ENCODE peak calls at places on chromosomes 13 and 19, in nine cellular contexts. A is IMR-90, O is ascending aorta, I is left ventricle myocardium inferior, S is right atrium auricular region, J is AG10803, X is PC-3, Y is AG04450, F is suprapubic skin. H is an unnamed sample.

GRCh38 chr19:55305491-55305890 is 19.6 kb downstream of the TMEM150B start:
- DNase-seq in A (no peak), O (no peak), I (no peak), S (no peak), J (peak), X (peak), Y (no peak), F (no peak), H (no peak)

GRCh38 chr13:48043789-48044503 is 6.4 kb downstream of the NUDT15 start:
- DNase-seq in A (peak), O (no peak), I (no peak), S (no peak), J (peak), X (peak), Y (peak), F (no peak), H (peak)

GRCh38 chr19:3224346-3225325 is at the start of gene CELF5:
- DNase-seq in A (no peak), O (no peak), I (peak), S (no peak), J (peak), X (peak), Y (no peak), F (no peak), H (no peak)

GRCh38 chr19:57558525-57558924 is 1.1 kb downstream of the ZNF550 start:
- DNase-seq in A (peak), O (no peak), I (no peak), S (no peak), J (peak), X (peak), Y (no peak), F (no peak), H (peak)

GRCh38 chr13:74794582-74794981 is 660.4 kb upstream of the KLF12 start:
- DNase-seq in A (no peak), O (no peak), I (no peak), S (no peak), J (peak), X (no peak), Y (no peak), F (no peak), H (peak)

GRCh38 chr13:46622918-46623256 is 69.9 kb downstream of the LRCH1 start:
- DNase-seq in A (peak), O (no peak), I (peak), S (no peak), J (peak), X (peak), Y (peak), F (no peak), H (peak)

GRCh38 chr19:56554272-56554869 is 12.9 kb upstream of the ZNF470 start:
- DNase-seq in A (no peak), O (no peak), I (no peak), S (no peak), J (no peak), X (no peak), Y (no peak), F (no peak), H (peak)

GRCh38 chr19:41323430-41324125 is 13.6 kb downstream of the CCDC97 start:
- DNase-seq in A (peak), O (peak), I (peak), S (peak), J (peak), X (peak), Y (peak), F (no peak), H (peak)

GRCh38 chr19:47490847-47491246 is 6.8 kb upstream of the KPTN start:
- DNase-seq in A (no peak), O (no peak), I (no peak), S (no peak), J (no peak), X (no peak), Y (no peak), F (no peak), H (no peak)

GRCh38 chr13:60654405-60654804 is 257.4 kb downstream of the TDRD3 start:
- DNase-seq in A (no peak), O (no peak), I (peak), S (peak), J (peak), X (peak), Y (no peak), F (no peak), H (no peak)

GRCh38 chr13:20810808-20811207 is 37.0 kb upstream of the EEF1AKMT1 start:
- DNase-seq in A (no peak), O (no peak), I (no peak), S (no peak), J (no peak), X (no peak), Y (no peak), F (no peak), H (no peak)

GRCh38 chr19:35045667-35046300 is 4.3 kb downstream of the HPN start:
- DNase-seq in A (peak), O (no peak), I (no peak), S (no peak), J (peak), X (peak), Y (no peak), F (no peak), H (no peak)
- TF ChIP-seq CTCF in A (peak), O (no peak), I (peak), S (peak), J (peak), X (peak), Y (peak), F (no peak), H (peak)

GRCh38 chr13:27679396-27679795 is 57.7 kb downstream of the POLR1D start:
- DNase-seq in A (peak), O (no peak), I (no peak), S (no peak), J (no peak), X (peak), Y (no peak), F (no peak), H (no peak)
- H3K4me3 ChIP-seq in A (no peak), O (no peak), I (no peak), S (no peak), J (no peak), X (no peak), Y (no peak), F (no peak), H (no peak)

DNA sequence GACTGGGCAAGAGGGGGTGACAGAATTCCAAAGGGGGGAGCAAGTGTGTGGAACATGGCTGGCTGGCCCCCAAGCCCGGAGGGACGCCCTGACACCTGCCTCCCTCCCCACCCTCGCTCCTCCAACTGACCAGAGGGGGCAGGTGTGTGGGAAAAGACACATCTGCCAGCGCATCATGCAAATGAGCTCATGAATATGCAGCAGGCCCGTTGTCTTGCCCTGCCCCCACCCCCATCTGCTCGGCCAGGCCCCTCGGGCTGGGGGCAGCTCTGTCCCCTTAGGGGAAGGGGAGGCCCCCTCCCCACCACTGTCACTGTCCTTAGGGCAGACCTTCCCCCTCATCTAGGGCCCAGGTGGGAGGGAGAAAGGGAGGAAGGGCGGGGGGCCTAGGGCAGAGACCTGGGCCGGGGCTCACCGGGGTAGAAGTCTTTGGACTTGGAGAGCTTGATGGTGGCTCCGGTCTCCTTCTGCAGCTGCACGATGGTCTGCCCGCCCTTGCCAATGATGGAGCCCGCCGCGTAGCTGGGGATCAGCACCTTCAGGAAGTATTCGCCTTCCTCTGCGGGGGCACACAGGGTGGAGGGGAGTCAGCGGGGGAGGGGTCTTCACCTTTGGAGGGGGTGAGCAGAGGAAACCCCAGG is 12.9 kb downstream of the NOVA2 start:
- DNase-seq in A (no peak), O (no peak), I (no peak), S (no peak), J (no peak), X (no peak), Y (no peak), F (no peak), H (no peak)
- TF ChIP-seq CTCF in A (no peak), O (no peak), I (no peak), S (no peak), J (no peak), X (peak), Y (no peak), F (no peak), H (no peak)

GRCh38 chr13:110056640-110057039 is 250.3 kb downstream of the COL4A1 start:
- DNase-seq in A (no peak), O (no peak), I (no peak), S (no peak), J (no peak), X (no peak), Y (no peak), F (no peak), H (no peak)

GRCh38 chr13:110061270-110061669 is 245.7 kb downstream of the COL4A1 start:
- DNase-seq in A (no peak), O (no peak), I (no peak), S (no peak), J (no peak), X (no peak), Y (no peak), F (no peak), H (no peak)

GRCh38 chr13:110054041-110054440 is 252.9 kb downstream of the COL4A1 start:
- DNase-seq in A (no peak), O (no peak), I (no peak), S (no peak), J (no peak), X (no peak), Y (no peak), F (no peak), H (no peak)

GRCh38 chr13:110055089-110055488 is 251.9 kb downstream of the COL4A1 start:
- DNase-seq in A (peak), O (no peak), I (no peak), S (no peak), J (peak), X (no peak), Y (no peak), F (no peak), H (peak)

GRCh38 chr13:110057052-110057451 is 249.9 kb downstream of the COL4A1 start:
- DNase-seq in A (no peak), O (peak), I (no peak), S (no peak), J (no peak), X (no peak), Y (no peak), F (no peak), H (no peak)
- H3K4me3 ChIP-seq in A (no peak), O (peak), I (no peak), S (no peak), J (no peak), X (no peak), Y (no peak), F (no peak), H (no peak)

GRCh38 chr19:17234911-17235617 is 9.0 kb downstream of the OCEL1 start:
- DNase-seq in A (peak), O (no peak), I (peak), S (peak), J (peak), X (peak), Y (no peak), F (no peak), H (peak)

GRCh38 chr19:17236831-17237543 is 8.7 kb downstream of the NR2F6 start:
- DNase-seq in A (no peak), O (no peak), I (no peak), S (no peak), J (no peak), X (no peak), Y (no peak), F (no peak), H (no peak)

GRCh38 chr19:17237747-17238706 is 7.7 kb downstream of the NR2F6 start:
- DNase-seq in A (no peak), O (no peak), I (no peak), S (no peak), J (no peak), X (no peak), Y (no peak), F (no peak), H (no peak)

GRCh38 chr19:17236414-17236716 is 9.4 kb downstream of the NR2F6 start:
- DNase-seq in A (no peak), O (no peak), I (no peak), S (no peak), J (no peak), X (no peak), Y (no peak), F (no peak), H (no peak)

DNA sequence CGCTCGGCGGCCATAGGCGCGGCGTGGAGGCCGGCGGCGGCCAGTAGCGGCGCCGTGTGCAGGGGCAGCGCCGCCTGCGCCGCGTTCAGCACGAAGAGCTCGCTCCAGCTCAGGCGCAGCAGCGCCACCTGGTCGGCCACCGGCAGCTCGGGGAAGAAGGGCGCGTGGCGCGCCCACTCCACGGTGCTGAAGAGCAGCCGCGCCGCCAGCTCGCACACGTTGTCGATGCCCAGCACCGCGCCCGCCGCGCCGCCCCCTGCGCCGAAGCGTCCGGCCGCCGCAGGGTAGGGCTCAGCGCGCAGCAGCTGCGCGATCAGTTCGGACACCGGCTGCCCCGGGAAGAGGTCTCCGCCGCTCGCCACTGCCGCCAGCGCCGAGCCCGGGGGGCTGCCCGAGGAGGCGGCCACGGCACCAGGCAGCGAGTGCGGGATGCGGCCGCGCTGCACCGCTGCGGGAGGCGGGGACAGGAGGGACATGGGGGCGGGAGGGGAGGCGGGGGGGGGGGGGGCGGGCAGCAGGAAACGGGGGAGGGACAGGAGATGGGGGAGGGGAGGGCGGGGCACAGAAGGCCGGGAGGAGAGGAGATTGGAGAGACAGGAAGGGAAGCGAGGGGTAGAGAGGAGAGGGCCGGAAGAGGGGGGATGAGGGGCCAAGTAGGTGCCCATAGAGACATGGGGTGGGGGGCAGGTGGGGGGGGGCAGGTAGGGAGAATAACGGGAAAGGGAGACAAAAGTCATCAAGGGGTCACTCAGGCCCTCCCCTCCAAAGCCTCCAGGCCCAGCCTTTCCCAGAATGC is 9.8 kb downstream of the OCEL1 start:
- DNase-seq in A (peak), O (peak), I (peak), S (no peak), J (peak), X (no peak), Y (peak), F (no peak), H (peak)
- TF ChIP-seq CTCF in A (peak), O (peak), I (peak), S (peak), J (peak), X (peak), Y (peak), F (peak), H (peak)

GRCh38 chr13:95002968-95003813 is 290.8 kb upstream of the SOX21 start:
- DNase-seq in A (no peak), O (no peak), I (no peak), S (no peak), J (no peak), X (no peak), Y (no peak), F (no peak), H (no peak)
- H3K4me3 ChIP-seq in A (peak), O (peak), I (peak), S (no peak), J (peak), X (no peak), Y (peak), F (peak), H (peak)

GRCh38 chr13:41847216-41847615 is 113.7 kb downstream of the VWA8 start:
- DNase-seq in A (no peak), O (no peak), I (no peak), S (no peak), J (no peak), X (no peak), Y (no peak), F (no peak), H (no peak)
- TF ChIP-seq CTCF in A (no peak), O (no peak), I (no peak), S (no peak), J (no peak), X (no peak), Y (no peak), F (no peak), H (no peak)

H was measured in fibroblast of mammary gland.